ENCODE peak calls at places on chromosomes 5 and 9, in nine cellular contexts. One of them, this sample, is unnamed.

GRCh38 chr9:109751253-109751652 is 28.7 kb upstream of the PALM2AKAP2 start:
- DNase-seq in GM23338: peak
- DNase-seq in tibial artery: no peak
- DNase-seq in lung: no peak
- DNase-seq in stimulated activated effector memory CD8-positive, alpha-beta T cell treated with anti-CD3 and anti-CD28 coated beads, Interleukin-12 subunit alpha, Interleukin-12 subunit beta, amount 100 ng/mL, for 72 hours: no peak
- DNase-seq in CD4-positive, alpha-beta memory T cell: no peak
- DNase-seq in activated CD8-positive, alpha-beta memory T cell treated with anti-CD3 and anti-CD28 coated beads for 4 hours: no peak
- DNase-seq in WTC11: no peak
- DNase-seq in stimulated activated CD8-positive, alpha-beta memory T cell treated with anti-CD3 and anti-CD28 coated beads, Interleukin-7, amount 100 ng/mL, for 1 hour: no peak
- DNase-seq in this sample: peak

GRCh38 chr5:65394078-65394477 is 87.6 kb downstream of the ADAMTS6 start:
- DNase-seq in GM23338: no peak
- DNase-seq in tibial artery: peak
- DNase-seq in lung: no peak
- DNase-seq in stimulated activated effector memory CD8-positive, alpha-beta T cell treated with anti-CD3 and anti-CD28 coated beads, Interleukin-12 subunit alpha, Interleukin-12 subunit beta, amount 100 ng/mL, for 72 hours: no peak
- DNase-seq in CD4-positive, alpha-beta memory T cell: no peak
- DNase-seq in activated CD8-positive, alpha-beta memory T cell treated with anti-CD3 and anti-CD28 coated beads for 4 hours: no peak
- DNase-seq in WTC11: no peak
- DNase-seq in stimulated activated CD8-positive, alpha-beta memory T cell treated with anti-CD3 and anti-CD28 coated beads, Interleukin-7, amount 100 ng/mL, for 1 hour: no peak
- DNase-seq in this sample: peak

GRCh38 chr9:130874783-130875182 is 21.8 kb downstream of the QRFP start:
- DNase-seq in GM23338: no peak
- DNase-seq in tibial artery: no peak
- DNase-seq in lung: no peak
- DNase-seq in stimulated activated effector memory CD8-positive, alpha-beta T cell treated with anti-CD3 and anti-CD28 coated beads, Interleukin-12 subunit alpha, Interleukin-12 subunit beta, amount 100 ng/mL, for 72 hours: no peak
- DNase-seq in CD4-positive, alpha-beta memory T cell: no peak
- DNase-seq in activated CD8-positive, alpha-beta memory T cell treated with anti-CD3 and anti-CD28 coated beads for 4 hours: no peak
- DNase-seq in WTC11: no peak
- DNase-seq in stimulated activated CD8-positive, alpha-beta memory T cell treated with anti-CD3 and anti-CD28 coated beads, Interleukin-7, amount 100 ng/mL, for 1 hour: no peak
- DNase-seq in this sample: no peak

GRCh38 chr9:130306826-130307666 is 41.5 kb downstream of the HMCN2 start:
- DNase-seq in GM23338: no peak
- DNase-seq in tibial artery: no peak
- DNase-seq in lung: no peak
- DNase-seq in stimulated activated effector memory CD8-positive, alpha-beta T cell treated with anti-CD3 and anti-CD28 coated beads, Interleukin-12 subunit alpha, Interleukin-12 subunit beta, amount 100 ng/mL, for 72 hours: no peak
- DNase-seq in CD4-positive, alpha-beta memory T cell: no peak
- DNase-seq in activated CD8-positive, alpha-beta memory T cell treated with anti-CD3 and anti-CD28 coated beads for 4 hours: no peak
- DNase-seq in WTC11: no peak
- DNase-seq in stimulated activated CD8-positive, alpha-beta memory T cell treated with anti-CD3 and anti-CD28 coated beads, Interleukin-7, amount 100 ng/mL, for 1 hour: no peak
- DNase-seq in this sample: peak

GRCh38 chr5:83353231-83353630 is 118.3 kb upstream of the VCAN start:
- DNase-seq in GM23338: no peak
- DNase-seq in tibial artery: no peak
- DNase-seq in lung: no peak
- DNase-seq in stimulated activated effector memory CD8-positive, alpha-beta T cell treated with anti-CD3 and anti-CD28 coated beads, Interleukin-12 subunit alpha, Interleukin-12 subunit beta, amount 100 ng/mL, for 72 hours: no peak
- DNase-seq in CD4-positive, alpha-beta memory T cell: no peak
- DNase-seq in activated CD8-positive, alpha-beta memory T cell treated with anti-CD3 and anti-CD28 coated beads for 4 hours: no peak
- DNase-seq in WTC11: no peak
- DNase-seq in stimulated activated CD8-positive, alpha-beta memory T cell treated with anti-CD3 and anti-CD28 coated beads, Interleukin-7, amount 100 ng/mL, for 1 hour: no peak
- DNase-seq in this sample: no peak

GRCh38 chr9:15512889-15513288 is 2.1 kb upstream of the PSIP1 start:
- DNase-seq in GM23338: peak
- DNase-seq in tibial artery: no peak
- DNase-seq in lung: no peak
- DNase-seq in stimulated activated effector memory CD8-positive, alpha-beta T cell treated with anti-CD3 and anti-CD28 coated beads, Interleukin-12 subunit alpha, Interleukin-12 subunit beta, amount 100 ng/mL, for 72 hours: no peak
- DNase-seq in CD4-positive, alpha-beta memory T cell: no peak
- DNase-seq in activated CD8-positive, alpha-beta memory T cell treated with anti-CD3 and anti-CD28 coated beads for 4 hours: no peak
- DNase-seq in WTC11: no peak
- DNase-seq in stimulated activated CD8-positive, alpha-beta memory T cell treated with anti-CD3 and anti-CD28 coated beads, Interleukin-7, amount 100 ng/mL, for 1 hour: no peak
- DNase-seq in this sample: no peak

GRCh38 chr9:76984476-76984875 is 35.0 kb upstream of the FOXB2 start:
- DNase-seq in GM23338: no peak
- DNase-seq in tibial artery: peak
- DNase-seq in lung: no peak
- DNase-seq in stimulated activated effector memory CD8-positive, alpha-beta T cell treated with anti-CD3 and anti-CD28 coated beads, Interleukin-12 subunit alpha, Interleukin-12 subunit beta, amount 100 ng/mL, for 72 hours: no peak
- DNase-seq in CD4-positive, alpha-beta memory T cell: no peak
- DNase-seq in activated CD8-positive, alpha-beta memory T cell treated with anti-CD3 and anti-CD28 coated beads for 4 hours: no peak
- DNase-seq in WTC11: no peak
- DNase-seq in stimulated activated CD8-positive, alpha-beta memory T cell treated with anti-CD3 and anti-CD28 coated beads, Interleukin-7, amount 100 ng/mL, for 1 hour: no peak
- DNase-seq in this sample: no peak

GRCh38 chr5:143404416-143405062 is 1.1 kb upstream of the NR3C1 start:
- DNase-seq in GM23338: peak
- DNase-seq in tibial artery: peak
- DNase-seq in lung: peak
- DNase-seq in stimulated activated effector memory CD8-positive, alpha-beta T cell treated with anti-CD3 and anti-CD28 coated beads, Interleukin-12 subunit alpha, Interleukin-12 subunit beta, amount 100 ng/mL, for 72 hours: peak
- DNase-seq in CD4-positive, alpha-beta memory T cell: peak
- DNase-seq in activated CD8-positive, alpha-beta memory T cell treated with anti-CD3 and anti-CD28 coated beads for 4 hours: peak
- DNase-seq in WTC11: peak
- DNase-seq in stimulated activated CD8-positive, alpha-beta memory T cell treated with anti-CD3 and anti-CD28 coated beads, Interleukin-7, amount 100 ng/mL, for 1 hour: peak
- DNase-seq in this sample: peak

GRCh38 chr5:7849531-7850240 is 1.2 kb downstream of the CFAP90 start:
- DNase-seq in GM23338: peak
- DNase-seq in tibial artery: no peak
- DNase-seq in lung: no peak
- DNase-seq in stimulated activated effector memory CD8-positive, alpha-beta T cell treated with anti-CD3 and anti-CD28 coated beads, Interleukin-12 subunit alpha, Interleukin-12 subunit beta, amount 100 ng/mL, for 72 hours: no peak
- DNase-seq in CD4-positive, alpha-beta memory T cell: peak
- DNase-seq in activated CD8-positive, alpha-beta memory T cell treated with anti-CD3 and anti-CD28 coated beads for 4 hours: no peak
- DNase-seq in WTC11: peak
- DNase-seq in stimulated activated CD8-positive, alpha-beta memory T cell treated with anti-CD3 and anti-CD28 coated beads, Interleukin-7, amount 100 ng/mL, for 1 hour: no peak
- DNase-seq in this sample: peak

GRCh38 chr5:113215401-113216060 is 219.3 kb downstream of the TSSK1B start:
- DNase-seq in GM23338: no peak
- DNase-seq in tibial artery: no peak
- DNase-seq in lung: no peak
- DNase-seq in stimulated activated effector memory CD8-positive, alpha-beta T cell treated with anti-CD3 and anti-CD28 coated beads, Interleukin-12 subunit alpha, Interleukin-12 subunit beta, amount 100 ng/mL, for 72 hours: no peak
- DNase-seq in CD4-positive, alpha-beta memory T cell: no peak
- DNase-seq in activated CD8-positive, alpha-beta memory T cell treated with anti-CD3 and anti-CD28 coated beads for 4 hours: no peak
- DNase-seq in WTC11: no peak
- DNase-seq in stimulated activated CD8-positive, alpha-beta memory T cell treated with anti-CD3 and anti-CD28 coated beads, Interleukin-7, amount 100 ng/mL, for 1 hour: no peak
- DNase-seq in this sample: no peak

GRCh38 chr5:148740966-148741742 is 85.3 kb upstream of the ADRB2 start:
- DNase-seq in GM23338: peak
- DNase-seq in tibial artery: no peak
- DNase-seq in lung: no peak
- DNase-seq in stimulated activated effector memory CD8-positive, alpha-beta T cell treated with anti-CD3 and anti-CD28 coated beads, Interleukin-12 subunit alpha, Interleukin-12 subunit beta, amount 100 ng/mL, for 72 hours: no peak
- DNase-seq in CD4-positive, alpha-beta memory T cell: peak
- DNase-seq in activated CD8-positive, alpha-beta memory T cell treated with anti-CD3 and anti-CD28 coated beads for 4 hours: no peak
- DNase-seq in WTC11: no peak
- DNase-seq in stimulated activated CD8-positive, alpha-beta memory T cell treated with anti-CD3 and anti-CD28 coated beads, Interleukin-7, amount 100 ng/mL, for 1 hour: no peak
- DNase-seq in this sample: peak

GRCh38 chr5:42944989-42945388 is 95.1 kb downstream of the ANXA2R start:
- DNase-seq in GM23338: no peak
- DNase-seq in tibial artery: no peak
- DNase-seq in lung: no peak
- DNase-seq in stimulated activated effector memory CD8-positive, alpha-beta T cell treated with anti-CD3 and anti-CD28 coated beads, Interleukin-12 subunit alpha, Interleukin-12 subunit beta, amount 100 ng/mL, for 72 hours: no peak
- DNase-seq in CD4-positive, alpha-beta memory T cell: no peak
- DNase-seq in activated CD8-positive, alpha-beta memory T cell treated with anti-CD3 and anti-CD28 coated beads for 4 hours: no peak
- DNase-seq in WTC11: no peak
- DNase-seq in stimulated activated CD8-positive, alpha-beta memory T cell treated with anti-CD3 and anti-CD28 coated beads, Interleukin-7, amount 100 ng/mL, for 1 hour: no peak
- DNase-seq in this sample: no peak

GRCh38 chr9:136532799-136533774 is 12.8 kb downstream of the NOTCH1 start:
- DNase-seq in GM23338: no peak
- DNase-seq in tibial artery: no peak
- DNase-seq in lung: no peak
- DNase-seq in stimulated activated effector memory CD8-positive, alpha-beta T cell treated with anti-CD3 and anti-CD28 coated beads, Interleukin-12 subunit alpha, Interleukin-12 subunit beta, amount 100 ng/mL, for 72 hours: peak
- DNase-seq in CD4-positive, alpha-beta memory T cell: peak
- DNase-seq in activated CD8-positive, alpha-beta memory T cell treated with anti-CD3 and anti-CD28 coated beads for 4 hours: peak
- DNase-seq in WTC11: no peak
- DNase-seq in stimulated activated CD8-positive, alpha-beta memory T cell treated with anti-CD3 and anti-CD28 coated beads, Interleukin-7, amount 100 ng/mL, for 1 hour: peak
- DNase-seq in this sample: peak

GRCh38 chr5:80269991-80270438 is 14.2 kb upstream of the SERINC5 start:
- DNase-seq in GM23338: no peak
- DNase-seq in tibial artery: no peak
- DNase-seq in lung: no peak
- DNase-seq in stimulated activated effector memory CD8-positive, alpha-beta T cell treated with anti-CD3 and anti-CD28 coated beads, Interleukin-12 subunit alpha, Interleukin-12 subunit beta, amount 100 ng/mL, for 72 hours: no peak
- DNase-seq in CD4-positive, alpha-beta memory T cell: peak
- DNase-seq in activated CD8-positive, alpha-beta memory T cell treated with anti-CD3 and anti-CD28 coated beads for 4 hours: no peak
- DNase-seq in WTC11: no peak
- DNase-seq in stimulated activated CD8-positive, alpha-beta memory T cell treated with anti-CD3 and anti-CD28 coated beads, Interleukin-7, amount 100 ng/mL, for 1 hour: no peak
- DNase-seq in this sample: no peak

GRCh38 chr9:122263699-122264349 is 816 bp downstream of the RBM18 start:
- DNase-seq in GM23338: no peak
- DNase-seq in tibial artery: no peak
- DNase-seq in lung: no peak
- DNase-seq in stimulated activated effector memory CD8-positive, alpha-beta T cell treated with anti-CD3 and anti-CD28 coated beads, Interleukin-12 subunit alpha, Interleukin-12 subunit beta, amount 100 ng/mL, for 72 hours: peak
- DNase-seq in CD4-positive, alpha-beta memory T cell: no peak
- DNase-seq in activated CD8-positive, alpha-beta memory T cell treated with anti-CD3 and anti-CD28 coated beads for 4 hours: no peak
- DNase-seq in WTC11: no peak
- DNase-seq in stimulated activated CD8-positive, alpha-beta memory T cell treated with anti-CD3 and anti-CD28 coated beads, Interleukin-7, amount 100 ng/mL, for 1 hour: no peak
- DNase-seq in this sample: no peak

GRCh38 chr9:12166511-12166910 is 526.7 kb upstream of the TYRP1 start:
- DNase-seq in GM23338: no peak
- DNase-seq in tibial artery: no peak
- DNase-seq in lung: no peak
- DNase-seq in stimulated activated effector memory CD8-positive, alpha-beta T cell treated with anti-CD3 and anti-CD28 coated beads, Interleukin-12 subunit alpha, Interleukin-12 subunit beta, amount 100 ng/mL, for 72 hours: no peak
- DNase-seq in CD4-positive, alpha-beta memory T cell: no peak
- DNase-seq in activated CD8-positive, alpha-beta memory T cell treated with anti-CD3 and anti-CD28 coated beads for 4 hours: no peak
- DNase-seq in WTC11: no peak
- DNase-seq in stimulated activated CD8-positive, alpha-beta memory T cell treated with anti-CD3 and anti-CD28 coated beads, Interleukin-7, amount 100 ng/mL, for 1 hour: no peak
- DNase-seq in this sample: peak

GRCh38 chr5:188488-189481 is 2.5 kb upstream of the LRRC14B start:
- DNase-seq in GM23338: peak
- DNase-seq in tibial artery: peak
- DNase-seq in lung: peak
- DNase-seq in stimulated activated effector memory CD8-positive, alpha-beta T cell treated with anti-CD3 and anti-CD28 coated beads, Interleukin-12 subunit alpha, Interleukin-12 subunit beta, amount 100 ng/mL, for 72 hours: peak
- DNase-seq in CD4-positive, alpha-beta memory T cell: peak
- DNase-seq in activated CD8-positive, alpha-beta memory T cell treated with anti-CD3 and anti-CD28 coated beads for 4 hours: peak
- DNase-seq in WTC11: peak
- DNase-seq in stimulated activated CD8-positive, alpha-beta memory T cell treated with anti-CD3 and anti-CD28 coated beads, Interleukin-7, amount 100 ng/mL, for 1 hour: peak
- DNase-seq in this sample: peak

GRCh38 chr5:142906863-142907671 is 136.9 kb downstream of the ARHGAP26 start:
- DNase-seq in GM23338: no peak
- DNase-seq in tibial artery: no peak
- DNase-seq in lung: no peak
- DNase-seq in stimulated activated effector memory CD8-positive, alpha-beta T cell treated with anti-CD3 and anti-CD28 coated beads, Interleukin-12 subunit alpha, Interleukin-12 subunit beta, amount 100 ng/mL, for 72 hours: no peak
- DNase-seq in CD4-positive, alpha-beta memory T cell: no peak
- DNase-seq in activated CD8-positive, alpha-beta memory T cell treated with anti-CD3 and anti-CD28 coated beads for 4 hours: no peak
- DNase-seq in WTC11: no peak
- DNase-seq in stimulated activated CD8-positive, alpha-beta memory T cell treated with anti-CD3 and anti-CD28 coated beads, Interleukin-7, amount 100 ng/mL, for 1 hour: no peak
- DNase-seq in this sample: peak

GRCh38 chr9:134733480-134734232 is 92.1 kb downstream of the COL5A1 start:
- DNase-seq in GM23338: no peak
- DNase-seq in tibial artery: no peak
- DNase-seq in lung: no peak
- DNase-seq in stimulated activated effector memory CD8-positive, alpha-beta T cell treated with anti-CD3 and anti-CD28 coated beads, Interleukin-12 subunit alpha, Interleukin-12 subunit beta, amount 100 ng/mL, for 72 hours: no peak
- DNase-seq in CD4-positive, alpha-beta memory T cell: no peak
- DNase-seq in activated CD8-positive, alpha-beta memory T cell treated with anti-CD3 and anti-CD28 coated beads for 4 hours: no peak
- DNase-seq in WTC11: no peak
- DNase-seq in stimulated activated CD8-positive, alpha-beta memory T cell treated with anti-CD3 and anti-CD28 coated beads, Interleukin-7, amount 100 ng/mL, for 1 hour: no peak
- DNase-seq in this sample: no peak

GRCh38 chr9:128685636-128686489 is 3.2 kb upstream of the SET start:
- DNase-seq in GM23338: no peak
- DNase-seq in tibial artery: no peak
- DNase-seq in lung: no peak
- DNase-seq in stimulated activated effector memory CD8-positive, alpha-beta T cell treated with anti-CD3 and anti-CD28 coated beads, Interleukin-12 subunit alpha, Interleukin-12 subunit beta, amount 100 ng/mL, for 72 hours: peak
- DNase-seq in CD4-positive, alpha-beta memory T cell: peak
- DNase-seq in activated CD8-positive, alpha-beta memory T cell treated with anti-CD3 and anti-CD28 coated beads for 4 hours: no peak
- DNase-seq in WTC11: no peak
- DNase-seq in stimulated activated CD8-positive, alpha-beta memory T cell treated with anti-CD3 and anti-CD28 coated beads, Interleukin-7, amount 100 ng/mL, for 1 hour: no peak
- DNase-seq in this sample: peak

GRCh38 chr9:27442464-27442863 is 81.6 kb upstream of the IFNK start:
- DNase-seq in GM23338: no peak
- DNase-seq in tibial artery: no peak
- DNase-seq in lung: no peak
- DNase-seq in stimulated activated effector memory CD8-positive, alpha-beta T cell treated with anti-CD3 and anti-CD28 coated beads, Interleukin-12 subunit alpha, Interleukin-12 subunit beta, amount 100 ng/mL, for 72 hours: no peak
- DNase-seq in CD4-positive, alpha-beta memory T cell: no peak
- DNase-seq in activated CD8-positive, alpha-beta memory T cell treated with anti-CD3 and anti-CD28 coated beads for 4 hours: no peak
- DNase-seq in WTC11: no peak
- DNase-seq in stimulated activated CD8-positive, alpha-beta memory T cell treated with anti-CD3 and anti-CD28 coated beads, Interleukin-7, amount 100 ng/mL, for 1 hour: no peak
- DNase-seq in this sample: no peak

GRCh38 chr9:115849679-115850412 is 303.7 kb upstream of the PAPPA start:
- DNase-seq in GM23338: no peak
- DNase-seq in tibial artery: no peak
- DNase-seq in lung: no peak
- DNase-seq in stimulated activated effector memory CD8-positive, alpha-beta T cell treated with anti-CD3 and anti-CD28 coated beads, Interleukin-12 subunit alpha, Interleukin-12 subunit beta, amount 100 ng/mL, for 72 hours: no peak
- DNase-seq in CD4-positive, alpha-beta memory T cell: no peak
- DNase-seq in activated CD8-positive, alpha-beta memory T cell treated with anti-CD3 and anti-CD28 coated beads for 4 hours: no peak
- DNase-seq in WTC11: no peak
- DNase-seq in stimulated activated CD8-positive, alpha-beta memory T cell treated with anti-CD3 and anti-CD28 coated beads, Interleukin-7, amount 100 ng/mL, for 1 hour: no peak
- DNase-seq in this sample: no peak

GRCh38 chr9:27633754-27634153 is 60.5 kb upstream of the C9orf72 start:
- DNase-seq in GM23338: no peak
- DNase-seq in tibial artery: no peak
- DNase-seq in lung: no peak
- DNase-seq in stimulated activated effector memory CD8-positive, alpha-beta T cell treated with anti-CD3 and anti-CD28 coated beads, Interleukin-12 subunit alpha, Interleukin-12 subunit beta, amount 100 ng/mL, for 72 hours: no peak
- DNase-seq in CD4-positive, alpha-beta memory T cell: no peak
- DNase-seq in activated CD8-positive, alpha-beta memory T cell treated with anti-CD3 and anti-CD28 coated beads for 4 hours: no peak
- DNase-seq in WTC11: no peak
- DNase-seq in stimulated activated CD8-positive, alpha-beta memory T cell treated with anti-CD3 and anti-CD28 coated beads, Interleukin-7, amount 100 ng/mL, for 1 hour: no peak
- DNase-seq in this sample: no peak

GRCh38 chr9:105693435-105694275 is 686 bp upstream of the TMEM38B start:
- DNase-seq in GM23338: peak
- DNase-seq in tibial artery: no peak
- DNase-seq in lung: no peak
- DNase-seq in stimulated activated effector memory CD8-positive, alpha-beta T cell treated with anti-CD3 and anti-CD28 coated beads, Interleukin-12 subunit alpha, Interleukin-12 subunit beta, amount 100 ng/mL, for 72 hours: no peak
- DNase-seq in CD4-positive, alpha-beta memory T cell: peak
- DNase-seq in activated CD8-positive, alpha-beta memory T cell treated with anti-CD3 and anti-CD28 coated beads for 4 hours: no peak
- DNase-seq in WTC11: no peak
- DNase-seq in stimulated activated CD8-positive, alpha-beta memory T cell treated with anti-CD3 and anti-CD28 coated beads, Interleukin-7, amount 100 ng/mL, for 1 hour: no peak
- DNase-seq in this sample: peak

GRCh38 chr5:109612278-109612905 is 77.3 kb upstream of the MAN2A1 start:
- DNase-seq in GM23338: no peak
- DNase-seq in tibial artery: no peak
- DNase-seq in lung: no peak
- DNase-seq in stimulated activated effector memory CD8-positive, alpha-beta T cell treated with anti-CD3 and anti-CD28 coated beads, Interleukin-12 subunit alpha, Interleukin-12 subunit beta, amount 100 ng/mL, for 72 hours: no peak
- DNase-seq in CD4-positive, alpha-beta memory T cell: no peak
- DNase-seq in activated CD8-positive, alpha-beta memory T cell treated with anti-CD3 and anti-CD28 coated beads for 4 hours: no peak
- DNase-seq in WTC11: no peak
- DNase-seq in stimulated activated CD8-positive, alpha-beta memory T cell treated with anti-CD3 and anti-CD28 coated beads, Interleukin-7, amount 100 ng/mL, for 1 hour: no peak
- DNase-seq in this sample: no peak

GRCh38 chr9:35695801-35696420 is 6.2 kb upstream of the TPM2 start:
- DNase-seq in GM23338: no peak
- DNase-seq in tibial artery: no peak
- DNase-seq in lung: no peak
- DNase-seq in stimulated activated effector memory CD8-positive, alpha-beta T cell treated with anti-CD3 and anti-CD28 coated beads, Interleukin-12 subunit alpha, Interleukin-12 subunit beta, amount 100 ng/mL, for 72 hours: no peak
- DNase-seq in CD4-positive, alpha-beta memory T cell: no peak
- DNase-seq in activated CD8-positive, alpha-beta memory T cell treated with anti-CD3 and anti-CD28 coated beads for 4 hours: no peak
- DNase-seq in WTC11: no peak
- DNase-seq in stimulated activated CD8-positive, alpha-beta memory T cell treated with anti-CD3 and anti-CD28 coated beads, Interleukin-7, amount 100 ng/mL, for 1 hour: no peak
- DNase-seq in this sample: no peak